ENCODE peak calls at places on chromosomes 7 and 10, in eight cellular contexts. One of them, this sample, is unnamed.

GRCh38 chr7:111357691-111358090 is 204.6 kb downstream of the IMMP2L start:
- DNase-seq in ecto neural progenitor cell: no peak
- DNase-seq in kidney epithelial cell: no peak
- DNase-seq in activated CD8-positive, alpha-beta T cell treated with anti-CD3 and anti-CD28 coated beads for 36 hours: no peak
- DNase-seq in ELF-1: no peak
- DNase-seq in H54: no peak
- DNase-seq in lung microvascular endothelial cell: no peak
- DNase-seq in globus pallidus: no peak
- DNase-seq in this sample: peak

GRCh38 chr10:118692911-118693310 is 61.9 kb downstream of the CACUL1 start:
- DNase-seq in ecto neural progenitor cell: no peak
- DNase-seq in kidney epithelial cell: peak
- DNase-seq in activated CD8-positive, alpha-beta T cell treated with anti-CD3 and anti-CD28 coated beads for 36 hours: no peak
- DNase-seq in ELF-1: no peak
- DNase-seq in H54: peak
- DNase-seq in lung microvascular endothelial cell: no peak
- DNase-seq in globus pallidus: no peak
- DNase-seq in this sample: no peak

GRCh38 chr10:16944081-16944922 is 127.1 kb upstream of the RSU1 start:
- DNase-seq in ecto neural progenitor cell: no peak
- DNase-seq in kidney epithelial cell: no peak
- DNase-seq in activated CD8-positive, alpha-beta T cell treated with anti-CD3 and anti-CD28 coated beads for 36 hours: no peak
- DNase-seq in ELF-1: no peak
- DNase-seq in H54: no peak
- DNase-seq in lung microvascular endothelial cell: no peak
- DNase-seq in globus pallidus: no peak
- DNase-seq in this sample: no peak

GRCh38 chr7:6160191-6160623 is 112.2 kb downstream of the CYTH3 start:
- DNase-seq in ecto neural progenitor cell: peak
- DNase-seq in kidney epithelial cell: no peak
- DNase-seq in activated CD8-positive, alpha-beta T cell treated with anti-CD3 and anti-CD28 coated beads for 36 hours: no peak
- DNase-seq in ELF-1: peak
- DNase-seq in H54: peak
- DNase-seq in lung microvascular endothelial cell: peak
- DNase-seq in globus pallidus: peak
- DNase-seq in this sample: peak

GRCh38 chr10:14382022-14382421 is 51.3 kb upstream of the FRMD4A start:
- DNase-seq in ecto neural progenitor cell: no peak
- DNase-seq in kidney epithelial cell: peak
- DNase-seq in activated CD8-positive, alpha-beta T cell treated with anti-CD3 and anti-CD28 coated beads for 36 hours: peak
- DNase-seq in ELF-1: no peak
- DNase-seq in H54: no peak
- DNase-seq in lung microvascular endothelial cell: peak
- DNase-seq in globus pallidus: no peak
- DNase-seq in this sample: no peak

GRCh38 chr7:44132039-44132438 is 8.7 kb upstream of the POLD2 start:
- DNase-seq in ecto neural progenitor cell: no peak
- DNase-seq in kidney epithelial cell: no peak
- DNase-seq in activated CD8-positive, alpha-beta T cell treated with anti-CD3 and anti-CD28 coated beads for 36 hours: no peak
- DNase-seq in ELF-1: peak
- DNase-seq in H54: no peak
- DNase-seq in lung microvascular endothelial cell: no peak
- DNase-seq in globus pallidus: no peak
- DNase-seq in this sample: peak

GRCh38 chr7:101938115-101938514 is 120.7 kb downstream of the CUX1 start:
- DNase-seq in ecto neural progenitor cell: no peak
- DNase-seq in kidney epithelial cell: no peak
- DNase-seq in activated CD8-positive, alpha-beta T cell treated with anti-CD3 and anti-CD28 coated beads for 36 hours: no peak
- DNase-seq in ELF-1: no peak
- DNase-seq in H54: no peak
- DNase-seq in lung microvascular endothelial cell: no peak
- DNase-seq in globus pallidus: no peak
- DNase-seq in this sample: no peak

GRCh38 chr7:93551063-93551895 is 23.2 kb downstream of the CALCR start:
- DNase-seq in ecto neural progenitor cell: no peak
- DNase-seq in kidney epithelial cell: peak
- DNase-seq in activated CD8-positive, alpha-beta T cell treated with anti-CD3 and anti-CD28 coated beads for 36 hours: peak
- DNase-seq in ELF-1: peak
- DNase-seq in H54: no peak
- DNase-seq in lung microvascular endothelial cell: peak
- DNase-seq in globus pallidus: peak
- DNase-seq in this sample: no peak

GRCh38 chr7:155457544-155458316 is at the start of gene EN2:
- DNase-seq in ecto neural progenitor cell: no peak
- DNase-seq in kidney epithelial cell: no peak
- DNase-seq in activated CD8-positive, alpha-beta T cell treated with anti-CD3 and anti-CD28 coated beads for 36 hours: no peak
- DNase-seq in ELF-1: peak
- DNase-seq in H54: no peak
- DNase-seq in lung microvascular endothelial cell: peak
- DNase-seq in globus pallidus: no peak
- DNase-seq in this sample: no peak

GRCh38 chr7:97020601-97021442 is 3.8 kb downstream of the DLX5 start:
- DNase-seq in ecto neural progenitor cell: no peak
- DNase-seq in kidney epithelial cell: no peak
- DNase-seq in activated CD8-positive, alpha-beta T cell treated with anti-CD3 and anti-CD28 coated beads for 36 hours: no peak
- DNase-seq in ELF-1: peak
- DNase-seq in H54: no peak
- DNase-seq in lung microvascular endothelial cell: no peak
- DNase-seq in globus pallidus: no peak
- DNase-seq in this sample: no peak

GRCh38 chr7:26863504-26864308 is 684 bp downstream of the SKAP2 start:
- DNase-seq in ecto neural progenitor cell: no peak
- DNase-seq in kidney epithelial cell: no peak
- DNase-seq in activated CD8-positive, alpha-beta T cell treated with anti-CD3 and anti-CD28 coated beads for 36 hours: no peak
- DNase-seq in ELF-1: no peak
- DNase-seq in H54: no peak
- DNase-seq in lung microvascular endothelial cell: peak
- DNase-seq in globus pallidus: peak
- DNase-seq in this sample: no peak

GRCh38 chr10:6583447-6583846 is 3.4 kb upstream of the PRKCQ start:
- DNase-seq in ecto neural progenitor cell: no peak
- DNase-seq in kidney epithelial cell: no peak
- DNase-seq in activated CD8-positive, alpha-beta T cell treated with anti-CD3 and anti-CD28 coated beads for 36 hours: peak
- DNase-seq in ELF-1: no peak
- DNase-seq in H54: no peak
- DNase-seq in lung microvascular endothelial cell: no peak
- DNase-seq in globus pallidus: no peak
- DNase-seq in this sample: no peak

GRCh38 chr7:3605222-3605621 is 304.2 kb downstream of the SDK1 start:
- DNase-seq in ecto neural progenitor cell: no peak
- DNase-seq in kidney epithelial cell: no peak
- DNase-seq in activated CD8-positive, alpha-beta T cell treated with anti-CD3 and anti-CD28 coated beads for 36 hours: no peak
- DNase-seq in ELF-1: no peak
- DNase-seq in H54: no peak
- DNase-seq in lung microvascular endothelial cell: no peak
- DNase-seq in globus pallidus: no peak
- DNase-seq in this sample: peak

GRCh38 chr10:30691601-30692015 is 62.1 kb upstream of the LYZL2 start:
- DNase-seq in ecto neural progenitor cell: no peak
- DNase-seq in kidney epithelial cell: no peak
- DNase-seq in activated CD8-positive, alpha-beta T cell treated with anti-CD3 and anti-CD28 coated beads for 36 hours: no peak
- DNase-seq in ELF-1: no peak
- DNase-seq in H54: no peak
- DNase-seq in lung microvascular endothelial cell: no peak
- DNase-seq in globus pallidus: no peak
- DNase-seq in this sample: peak

GRCh38 chr10:5943536-5943935 is 33.8 kb downstream of the IL15RA start:
- DNase-seq in ecto neural progenitor cell: no peak
- DNase-seq in kidney epithelial cell: no peak
- DNase-seq in activated CD8-positive, alpha-beta T cell treated with anti-CD3 and anti-CD28 coated beads for 36 hours: no peak
- DNase-seq in ELF-1: peak
- DNase-seq in H54: no peak
- DNase-seq in lung microvascular endothelial cell: peak
- DNase-seq in globus pallidus: no peak
- DNase-seq in this sample: no peak

GRCh38 chr7:19920705-19921104 is 147.3 kb upstream of the TMEM196 start:
- DNase-seq in ecto neural progenitor cell: no peak
- DNase-seq in kidney epithelial cell: no peak
- DNase-seq in activated CD8-positive, alpha-beta T cell treated with anti-CD3 and anti-CD28 coated beads for 36 hours: no peak
- DNase-seq in ELF-1: peak
- DNase-seq in H54: no peak
- DNase-seq in lung microvascular endothelial cell: no peak
- DNase-seq in globus pallidus: no peak
- DNase-seq in this sample: no peak

GRCh38 chr7:40799-41750 is 151.3 kb upstream of the FAM20C start:
- DNase-seq in ecto neural progenitor cell: no peak
- DNase-seq in kidney epithelial cell: no peak
- DNase-seq in activated CD8-positive, alpha-beta T cell treated with anti-CD3 and anti-CD28 coated beads for 36 hours: no peak
- DNase-seq in ELF-1: no peak
- DNase-seq in H54: no peak
- DNase-seq in lung microvascular endothelial cell: no peak
- DNase-seq in globus pallidus: no peak
- DNase-seq in this sample: no peak

GRCh38 chr7:142563470-142563869 is 185.8 kb upstream of the PRSS1 start:
- DNase-seq in ecto neural progenitor cell: no peak
- DNase-seq in kidney epithelial cell: no peak
- DNase-seq in activated CD8-positive, alpha-beta T cell treated with anti-CD3 and anti-CD28 coated beads for 36 hours: no peak
- DNase-seq in ELF-1: no peak
- DNase-seq in H54: no peak
- DNase-seq in lung microvascular endothelial cell: no peak
- DNase-seq in globus pallidus: no peak
- DNase-seq in this sample: no peak

GRCh38 chr7:148480479-148481146 is 110.0 kb upstream of the C7orf33 start:
- DNase-seq in ecto neural progenitor cell: no peak
- DNase-seq in kidney epithelial cell: no peak
- DNase-seq in activated CD8-positive, alpha-beta T cell treated with anti-CD3 and anti-CD28 coated beads for 36 hours: no peak
- DNase-seq in ELF-1: no peak
- DNase-seq in H54: no peak
- DNase-seq in lung microvascular endothelial cell: no peak
- DNase-seq in globus pallidus: no peak
- DNase-seq in this sample: no peak